ENCODE peak calls at places on chromosomes 5 and 9, in eight cellular contexts. G is skeletal muscle cell, N is nucleus accumbens, P is GM12891, J is non-pigmented ciliary epithelial cell, C is NCI-H2081, D is IMR-90, B is NCI-H1417. U is an unnamed sample.

GRCh38 chr5:14202462-14202861 is 59.3 kb downstream of the TRIO start:
- DNase-seq in G (no peak), N (no peak), P (no peak), J (no peak), C (no peak), D (no peak), B (peak), U (no peak)

GRCh38 chr9:136075134-136075841 is 19.8 kb downstream of the NACC2 start:
- DNase-seq in G (no peak), N (no peak), P (no peak), J (no peak), C (no peak), D (no peak), B (no peak), U (no peak)

GRCh38 chr9:7536310-7536939 is 263.2 kb downstream of the DMAC1 start:
- DNase-seq in G (peak), N (no peak), P (peak), J (no peak), C (peak), D (peak), B (peak), U (no peak)

GRCh38 chr5:141747152-141747640 is 65.2 kb upstream of the ARAP3 start:
- DNase-seq in G (peak), N (peak), P (no peak), J (no peak), C (peak), D (peak), B (peak), U (no peak)

GRCh38 chr5:71986101-71986500 is 121.2 kb upstream of the MAP1B start:
- DNase-seq in G (no peak), N (no peak), P (no peak), J (no peak), C (no peak), D (no peak), B (no peak), U (no peak)

GRCh38 chr9:128628471-128629048 is 28.1 kb downstream of the DYNC2I2 start:
- DNase-seq in G (no peak), N (peak), P (no peak), J (no peak), C (no peak), D (no peak), B (no peak), U (no peak)

GRCh38 chr9:111034146-111034545 is 4.1 kb downstream of the LPAR1 start:
- DNase-seq in G (no peak), N (no peak), P (no peak), J (no peak), C (no peak), D (peak), B (no peak), U (no peak)

GRCh38 chr5:51385214-51385613 is 2.0 kb downstream of the ISL1 start:
- DNase-seq in G (no peak), N (no peak), P (no peak), J (no peak), C (no peak), D (no peak), B (peak), U (no peak)

GRCh38 chr5:39052141-39052540 is 22.1 kb downstream of the RICTOR start:
- DNase-seq in G (no peak), N (no peak), P (no peak), J (no peak), C (no peak), D (no peak), B (no peak), U (no peak)

GRCh38 chr5:13943691-13944090 is 797 bp downstream of the DNAH5 start:
- DNase-seq in G (no peak), N (no peak), P (no peak), J (no peak), C (no peak), D (no peak), B (no peak), U (no peak)

GRCh38 chr9:109574061-109574882 is 76.2 kb upstream of the PTPN3 start:
- DNase-seq in G (peak), N (no peak), P (no peak), J (peak), C (peak), D (peak), B (peak), U (peak)

GRCh38 chr5:103582364-103582763 is 19.8 kb upstream of the NUDT12 start:
- DNase-seq in G (no peak), N (peak), P (no peak), J (no peak), C (peak), D (peak), B (peak), U (no peak)

U was measured in amniotic stem cell.